ENCODE peak calls at places on chromosomes 5 and 9, in nine cellular contexts. One of them, this sample, is unnamed.

GRCh38 chr5:80231243-80231642 is 24.6 kb downstream of the SERINC5 start:
- DNase-seq in iPS DF 6.9: no peak
- DNase-seq in stimulated activated CD4-positive, alpha-beta T cell treated with anti-CD3 and anti-CD28 coated beads, Interleukin-15, amount 100 ng/mL, for 24 hours: no peak
- DNase-seq in mesenchymal stem cell: peak; percentile 52
- DNase-seq in Caco-2: no peak
- DNase-seq in naive thymus-derived CD8-positive, alpha-beta T cell: no peak
- DNase-seq in astrocyte: peak; percentile 91
- DNase-seq in NCI-H526 treated with DMSO at 0.1 percent for 48 hours: no peak
- DNase-seq in HepG2: no peak
- DNase-seq in this sample: no peak

GRCh38 chr9:108776920-108777650 is 78.7 kb downstream of the ACTL7B start:
- DNase-seq in stimulated activated CD4-positive, alpha-beta T cell treated with anti-CD3 and anti-CD28 coated beads, Interleukin-15, amount 100 ng/mL, for 24 hours: no peak
- DNase-seq in iPS DF 6.9: no peak
- DNase-seq in HepG2: peak; percentile 81
- DNase-seq in mesenchymal stem cell: peak; percentile 81
- DNase-seq in NCI-H526 treated with DMSO at 0.1 percent for 48 hours: no peak
- DNase-seq in naive thymus-derived CD8-positive, alpha-beta T cell: no peak
- DNase-seq in astrocyte: peak; percentile 85
- DNase-seq in Caco-2: no peak
- DNase-seq in this sample: no peak

GRCh38 chr5:42462089-42462488 is 38.9 kb downstream of the GHR start:
- DNase-seq in astrocyte: no peak
- DNase-seq in naive thymus-derived CD8-positive, alpha-beta T cell: no peak
- DNase-seq in Caco-2: no peak
- DNase-seq in NCI-H526 treated with DMSO at 0.1 percent for 48 hours: no peak
- DNase-seq in HepG2: no peak
- DNase-seq in stimulated activated CD4-positive, alpha-beta T cell treated with anti-CD3 and anti-CD28 coated beads, Interleukin-15, amount 100 ng/mL, for 24 hours: no peak
- DNase-seq in iPS DF 6.9: no peak
- DNase-seq in mesenchymal stem cell: no peak
- DNase-seq in this sample: no peak

GRCh38 chr5:115543931-115544370 is 624 bp downstream of the FEM1C start:
- DNase-seq in NCI-H526 treated with DMSO at 0.1 percent for 48 hours: no peak
- DNase-seq in stimulated activated CD4-positive, alpha-beta T cell treated with anti-CD3 and anti-CD28 coated beads, Interleukin-15, amount 100 ng/mL, for 24 hours: peak; percentile 68
- DNase-seq in HepG2: peak; percentile 29
- DNase-seq in naive thymus-derived CD8-positive, alpha-beta T cell: peak; percentile 61
- DNase-seq in iPS DF 6.9: no peak
- DNase-seq in Caco-2: peak; percentile 33
- DNase-seq in astrocyte: no peak
- DNase-seq in mesenchymal stem cell: peak; percentile 76
- DNase-seq in this sample: no peak

GRCh38 chr9:98097836-98098235 is 21.2 kb downstream of the TRIM14 start:
- DNase-seq in iPS DF 6.9: no peak
- DNase-seq in naive thymus-derived CD8-positive, alpha-beta T cell: no peak
- DNase-seq in stimulated activated CD4-positive, alpha-beta T cell treated with anti-CD3 and anti-CD28 coated beads, Interleukin-15, amount 100 ng/mL, for 24 hours: peak; percentile 59
- DNase-seq in mesenchymal stem cell: no peak
- DNase-seq in HepG2: no peak
- DNase-seq in astrocyte: no peak
- DNase-seq in NCI-H526 treated with DMSO at 0.1 percent for 48 hours: no peak
- DNase-seq in Caco-2: no peak
- DNase-seq in this sample: no peak

GRCh38 chr9:105173836-105174235 is 70.6 kb upstream of the SLC44A1 start:
- DNase-seq in HepG2: no peak
- DNase-seq in NCI-H526 treated with DMSO at 0.1 percent for 48 hours: no peak
- DNase-seq in mesenchymal stem cell: no peak
- DNase-seq in astrocyte: no peak
- DNase-seq in iPS DF 6.9: no peak
- DNase-seq in naive thymus-derived CD8-positive, alpha-beta T cell: no peak
- DNase-seq in Caco-2: no peak
- DNase-seq in stimulated activated CD4-positive, alpha-beta T cell treated with anti-CD3 and anti-CD28 coated beads, Interleukin-15, amount 100 ng/mL, for 24 hours: no peak
- DNase-seq in this sample: no peak

GRCh38 chr5:98402130-98402529 is 371.3 kb upstream of the RGMB start:
- DNase-seq in iPS DF 6.9: no peak
- DNase-seq in naive thymus-derived CD8-positive, alpha-beta T cell: no peak
- DNase-seq in astrocyte: no peak
- DNase-seq in stimulated activated CD4-positive, alpha-beta T cell treated with anti-CD3 and anti-CD28 coated beads, Interleukin-15, amount 100 ng/mL, for 24 hours: no peak
- DNase-seq in Caco-2: no peak
- DNase-seq in NCI-H526 treated with DMSO at 0.1 percent for 48 hours: no peak
- DNase-seq in mesenchymal stem cell: no peak
- DNase-seq in HepG2: no peak
- DNase-seq in this sample: no peak

GRCh38 chr9:120438111-120438510 is 141.9 kb downstream of the CDK5RAP2 start:
- DNase-seq in mesenchymal stem cell: peak; percentile 50
- DNase-seq in astrocyte: peak; percentile 31
- DNase-seq in iPS DF 6.9: no peak
- DNase-seq in HepG2: no peak
- DNase-seq in Caco-2: no peak
- DNase-seq in NCI-H526 treated with DMSO at 0.1 percent for 48 hours: no peak
- DNase-seq in naive thymus-derived CD8-positive, alpha-beta T cell: no peak
- DNase-seq in stimulated activated CD4-positive, alpha-beta T cell treated with anti-CD3 and anti-CD28 coated beads, Interleukin-15, amount 100 ng/mL, for 24 hours: no peak
- DNase-seq in this sample: no peak

GRCh38 chr9:129654641-129655040 is 10.8 kb upstream of the PRRX2 start:
- DNase-seq in iPS DF 6.9: no peak
- DNase-seq in NCI-H526 treated with DMSO at 0.1 percent for 48 hours: no peak
- DNase-seq in mesenchymal stem cell: no peak
- DNase-seq in astrocyte: no peak
- DNase-seq in HepG2: no peak
- DNase-seq in Caco-2: no peak
- DNase-seq in naive thymus-derived CD8-positive, alpha-beta T cell: no peak
- DNase-seq in stimulated activated CD4-positive, alpha-beta T cell treated with anti-CD3 and anti-CD28 coated beads, Interleukin-15, amount 100 ng/mL, for 24 hours: no peak
- DNase-seq in this sample: no peak

GRCh38 chr9:95024097-95024671 is 293.3 kb downstream of the FANCC start:
- DNase-seq in HepG2: peak; percentile 84
- DNase-seq in iPS DF 6.9: no peak
- DNase-seq in NCI-H526 treated with DMSO at 0.1 percent for 48 hours: peak; percentile 10
- DNase-seq in mesenchymal stem cell: no peak
- DNase-seq in astrocyte: no peak
- DNase-seq in Caco-2: no peak
- DNase-seq in stimulated activated CD4-positive, alpha-beta T cell treated with anti-CD3 and anti-CD28 coated beads, Interleukin-15, amount 100 ng/mL, for 24 hours: no peak
- DNase-seq in naive thymus-derived CD8-positive, alpha-beta T cell: no peak
- DNase-seq in this sample: no peak

This sample was measured in HuH-7.